ENCODE peak calls at places on chromosomes 6 and 20, in nine cellular contexts. D, W, Q, Z, A, T, O, H and S are unnamed samples.

GRCh38 chr20:3563548-3564177 is 92.8 kb downstream of the ATRN start:
- DNase-seq in Z (peak), O (no peak), D (peak), T (peak), A (peak), Q (no peak), W (no peak), H (no peak), S (peak)

GRCh38 chr6:39753745-39754084 is 28.5 kb upstream of the KIF6 start:
- DNase-seq in H (no peak), W (no peak), A (no peak), Z (no peak), O (no peak), Q (no peak), T (no peak), D (peak), S (no peak)

GRCh38 chr6:14095444-14095843 is 22.1 kb upstream of the CD83 start:
- DNase-seq in A (no peak), Z (no peak), T (no peak), H (no peak), D (no peak), W (no peak), Q (no peak), O (no peak), S (no peak)

GRCh38 chr6:38155576-38156204 is 336.2 kb downstream of the ZFAND3 start:
- DNase-seq in W (no peak), Z (peak), A (no peak), D (peak), T (no peak), O (no peak), H (no peak), Q (no peak), S (no peak)

GRCh38 chr6:46821348-46821992 is 28.3 kb downstream of the MEP1A start:
- DNase-seq in Z (no peak), D (no peak), H (no peak), A (no peak), Q (no peak), W (no peak), O (no peak), T (no peak), S (peak)

GRCh38 chr20:2618815-2619214 is 33.6 kb upstream of the NOP56 start:
- DNase-seq in Q (no peak), D (no peak), H (no peak), A (no peak), W (no peak), O (no peak), Z (no peak), T (no peak), S (no peak)

GRCh38 chr6:41503841-41504525 is 42.2 kb upstream of the FOXP4 start:
- DNase-seq in H (peak), Z (no peak), W (no peak), T (no peak), D (peak), Q (no peak), A (no peak), O (peak), S (no peak)

GRCh38 chr6:154414021-154414813 is 57.6 kb upstream of the IPCEF1 start:
- DNase-seq in Q (no peak), O (no peak), T (no peak), H (no peak), W (no peak), Z (peak), D (peak), A (no peak), S (no peak)

GRCh38 chr6:107331409-107332386 is 127.7 kb downstream of the PDSS2 start:
- DNase-seq in H (no peak), T (no peak), O (no peak), A (no peak), W (no peak), Q (no peak), Z (no peak), D (no peak), S (peak)

GRCh38 chr6:166932616-166933015 is 23.7 kb downstream of the RNASET2 start:
- DNase-seq in A (no peak), W (no peak), O (no peak), Q (no peak), Z (no peak), H (no peak), D (no peak), T (no peak), S (no peak)

GRCh38 chr6:14784596-14785360 is 461.1 kb upstream of the JARID2 start:
- DNase-seq in W (no peak), H (no peak), Z (no peak), O (no peak), Q (no peak), A (peak), D (no peak), T (no peak), S (no peak)

GRCh38 chr6:142399739-142400138 is 97.9 kb downstream of the ADGRG6 start:
- DNase-seq in A (no peak), D (no peak), W (no peak), H (no peak), O (no peak), Q (no peak), T (no peak), Z (no peak), S (no peak)

GRCh38 chr6:133774356-133774755 is 114.6 kb upstream of the TCF21 start:
- DNase-seq in T (no peak), D (peak), Q (no peak), W (no peak), Z (no peak), H (no peak), O (no peak), A (no peak), S (no peak)

GRCh38 chr6:21800948-21801438 is 207.4 kb downstream of the SOX4 start:
- DNase-seq in H (no peak), Z (no peak), A (no peak), O (no peak), D (peak), Q (no peak), T (no peak), W (no peak), S (no peak)

GRCh38 chr20:63898882-63899558 is 4.1 kb downstream of the DNAJC5 start:
- DNase-seq in A (no peak), H (no peak), Q (peak), W (no peak), Z (no peak), D (no peak), O (no peak), T (peak), S (no peak)

GRCh38 chr6:163147988-163148387 is 266.5 kb upstream of the QKI start:
- DNase-seq in Z (no peak), Q (no peak), W (no peak), D (no peak), O (no peak), T (no peak), A (no peak), H (no peak), S (no peak)

GRCh38 chr6:170136541-170137175 is 154.2 kb downstream of the DLL1 start:
- DNase-seq in A (no peak), W (no peak), Q (no peak), O (peak), D (no peak), T (no peak), Z (no peak), H (peak), S (no peak)

GRCh38 chr6:125957845-125958244 is 1.3 kb downstream of the HINT3 start:
- DNase-seq in Z (no peak), O (no peak), W (no peak), H (no peak), Q (no peak), T (no peak), D (peak), A (no peak), S (peak)

GRCh38 chr6:109348246-109348645 is 34.0 kb downstream of the CD164 start:
- DNase-seq in A (no peak), O (no peak), W (no peak), T (no peak), H (no peak), Q (no peak), D (no peak), Z (no peak), S (no peak)

GRCh38 chr6:113651120-113651519 is 206.0 kb upstream of the MARCKS start:
- DNase-seq in A (no peak), W (no peak), H (no peak), O (no peak), D (peak), Z (no peak), Q (no peak), T (no peak), S (no peak)

GRCh38 chr6:112910256-112910655 is 563.1 kb downstream of the RFPL4B start:
- DNase-seq in W (no peak), T (no peak), H (no peak), Q (no peak), A (no peak), O (no peak), Z (no peak), D (no peak), S (no peak)

GRCh38 chr20:58019850-58020625 is 208.4 kb downstream of the ANKRD60 start:
- DNase-seq in A (no peak), D (no peak), W (no peak), Q (no peak), O (no peak), T (no peak), Z (no peak), H (no peak), S (no peak)

GRCh38 chr6:5260111-5260620 is 584 bp downstream of the LYRM4 start:
- DNase-seq in T (peak), D (peak), Q (peak), H (peak), Z (no peak), O (peak), A (no peak), W (peak), S (peak)

GRCh38 chr20:62025832-62026563 is 39.7 kb downstream of the TAF4 start:
- DNase-seq in O (no peak), Z (peak), H (peak), Q (peak), W (no peak), D (peak), T (peak), A (no peak), S (no peak)

GRCh38 chr20:38228436-38228835 is 32.1 kb downstream of the KIAA1755 start:
- DNase-seq in Q (no peak), T (no peak), Z (no peak), W (no peak), D (no peak), A (no peak), H (peak), O (no peak), S (no peak)

GRCh38 chr6:43809417-43810305 is 39.6 kb downstream of the VEGFA start:
- DNase-seq in H (no peak), A (no peak), D (peak), T (no peak), O (no peak), Z (peak), W (peak), Q (no peak), S (peak)

GRCh38 chr6:85126448-85127178 is 323.3 kb upstream of the NT5E start:
- DNase-seq in Z (no peak), Q (no peak), O (no peak), T (peak), A (peak), D (peak), H (peak), W (no peak), S (peak)

GRCh38 chr6:150890346-150890745 is 24.8 kb downstream of the MTHFD1L start:
- DNase-seq in D (no peak), O (no peak), Q (no peak), T (no peak), H (no peak), A (no peak), Z (no peak), W (no peak), S (no peak)

GRCh38 chr6:102355578-102355977 is 962.1 kb downstream of the GRIK2 start:
- DNase-seq in O (no peak), D (no peak), H (no peak), A (no peak), W (no peak), Z (no peak), Q (no peak), T (no peak), S (no peak)

DNA sequence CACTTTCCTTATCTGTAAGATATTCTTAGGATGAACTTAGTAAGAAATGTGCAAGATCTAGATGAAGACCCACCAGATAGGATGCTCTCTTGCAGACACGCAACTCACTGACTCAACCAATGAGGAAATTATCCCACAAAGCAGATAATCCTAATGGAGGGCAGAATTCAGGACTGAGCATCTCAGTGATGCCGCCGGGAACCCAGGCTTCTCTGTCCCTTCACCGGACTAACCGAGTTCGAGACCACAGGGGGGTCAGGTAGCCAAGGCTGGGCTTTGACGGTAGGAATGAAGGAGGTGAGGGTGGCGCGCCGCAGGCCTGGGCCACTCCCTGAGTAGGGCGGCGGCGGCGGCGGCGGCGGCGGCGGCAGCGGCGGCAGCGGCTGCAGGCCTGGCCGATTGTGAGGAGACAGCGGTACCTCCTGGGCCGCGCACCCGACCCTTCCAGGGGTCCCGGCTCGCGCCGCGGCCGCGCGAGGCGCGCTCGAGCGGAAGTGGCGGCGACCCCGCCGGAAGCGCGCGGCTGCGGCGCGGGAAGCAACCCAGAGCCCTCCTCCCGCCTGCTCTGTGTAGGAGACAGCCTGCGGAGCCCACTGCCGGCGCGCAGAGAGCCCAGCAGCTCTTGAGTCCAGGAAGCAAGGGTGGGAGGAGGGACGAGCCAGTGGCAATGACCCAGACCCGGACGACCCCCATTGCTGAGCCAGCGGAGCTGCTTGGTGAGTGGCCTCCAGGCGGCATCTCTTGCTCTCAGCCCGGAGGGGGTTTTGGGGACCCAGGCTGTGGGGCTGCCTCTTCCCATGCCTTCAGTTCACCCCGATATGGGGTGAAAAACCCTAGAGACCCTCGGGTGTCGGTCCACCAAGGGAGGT is at the start of gene KHDC1:
- DNase-seq in H (peak), D (peak), W (peak), Z (peak), T (peak), O (peak), A (peak), Q (peak), S (peak)
- H3K27ac ChIP-seq in H (no peak), D (peak), W (peak), Z (peak), T (peak), O (peak), A (no peak), Q (peak), S (peak)

GRCh38 chr20:18524646-18525045 is 16.9 kb downstream of the SEC23B start:
- DNase-seq in D (peak), A (no peak), O (no peak), Z (no peak), T (no peak), H (no peak), Q (no peak), W (no peak), S (no peak)
- H3K27ac ChIP-seq in D (peak), A (no peak), O (no peak), Z (no peak), T (no peak), H (no peak), Q (no peak), W (no peak), S (no peak)

GRCh38 chr6:74853991-74854390 is 351.9 kb downstream of the COL12A1 start:
- DNase-seq in Z (no peak), H (no peak), T (no peak), O (no peak), D (no peak), Q (no peak), W (no peak), A (no peak), S (no peak)
- H3K27ac ChIP-seq in Z (no peak), H (no peak), T (no peak), O (no peak), D (no peak), Q (no peak), W (no peak), A (no peak), S (no peak)

GRCh38 chr20:44437497-44437896 is 38.2 kb upstream of the TTPAL start:
- DNase-seq in D (no peak), H (no peak), O (peak), Z (no peak), W (no peak), Q (no peak), A (no peak), T (no peak), S (no peak)
- H3K27ac ChIP-seq in D (no peak), H (no peak), O (no peak), Z (no peak), W (no peak), Q (no peak), A (no peak), T (no peak), S (no peak)